ENCODE peak calls at places on chromosomes 7 and 10, in four cellular contexts. One of them, this sample, is unnamed.

GRCh38 chr10:56604624-56605023 is 243.6 kb upstream of the ZWINT start:
- DNase-seq in adrenal gland: no peak
- DNase-seq in uterus: no peak
- DNase-seq in ovary: no peak
- DNase-seq in this sample: no peak

GRCh38 chr7:76095908-76096307 is 48.0 kb downstream of the MDH2 start:
- DNase-seq in ovary: no peak
- DNase-seq in adrenal gland: no peak
- DNase-seq in uterus: no peak
- DNase-seq in this sample: no peak

GRCh38 chr10:52571018-52571417 is 201.6 kb downstream of the MBL2 start:
- DNase-seq in adrenal gland: no peak
- DNase-seq in ovary: no peak
- DNase-seq in uterus: no peak
- DNase-seq in this sample: no peak

GRCh38 chr7:119281181-119281846 is 991.7 kb upstream of the KCND2 start:
- DNase-seq in adrenal gland: no peak
- DNase-seq in ovary: no peak
- DNase-seq in uterus: no peak
- DNase-seq in this sample: no peak

GRCh38 chr10:67923551-67923950 is 39.1 kb downstream of the SIRT1 start:
- DNase-seq in ovary: no peak
- DNase-seq in adrenal gland: peak
- DNase-seq in uterus: no peak
- DNase-seq in this sample: no peak

GRCh38 chr10:63717089-63717715 is 196.0 kb downstream of the REEP3 start:
- DNase-seq in adrenal gland: no peak
- DNase-seq in uterus: no peak
- DNase-seq in ovary: no peak
- DNase-seq in this sample: no peak

GRCh38 chr7:282621-283020 is 7.3 kb upstream of the FOXL3 start:
- DNase-seq in adrenal gland: no peak
- DNase-seq in uterus: no peak
- DNase-seq in ovary: no peak
- DNase-seq in this sample: peak

GRCh38 chr7:156984209-156984891 is 26.1 kb downstream of the MNX1 start:
- DNase-seq in adrenal gland: no peak
- DNase-seq in uterus: no peak
- DNase-seq in ovary: no peak
- DNase-seq in this sample: no peak

GRCh38 chr7:109529712-109530111 is 960.0 kb downstream of the DNAJB9 start:
- DNase-seq in uterus: no peak
- DNase-seq in ovary: no peak
- DNase-seq in adrenal gland: no peak
- DNase-seq in this sample: no peak

GRCh38 chr7:94941844-94942632 is 34.6 kb downstream of the PPP1R9A start:
- DNase-seq in uterus: no peak
- DNase-seq in adrenal gland: no peak
- DNase-seq in ovary: no peak
- DNase-seq in this sample: no peak

GRCh38 chr10:3754727-3755439 is 30.1 kb downstream of the KLF6 start:
- DNase-seq in uterus: no peak
- DNase-seq in adrenal gland: peak
- DNase-seq in ovary: no peak
- DNase-seq in this sample: no peak

GRCh38 chr7:34260282-34260681 is 354.9 kb downstream of the BMPER start:
- DNase-seq in adrenal gland: no peak
- DNase-seq in ovary: no peak
- DNase-seq in uterus: no peak
- DNase-seq in this sample: no peak

GRCh38 chr10:21517134-21517982 is 8.1 kb downstream of the SKIDA1 start:
- DNase-seq in adrenal gland: peak
- DNase-seq in ovary: peak
- DNase-seq in uterus: peak
- DNase-seq in this sample: no peak

GRCh38 chr10:129760003-129760315 is 204.1 kb downstream of the EBF3 start:
- DNase-seq in uterus: peak
- DNase-seq in adrenal gland: no peak
- DNase-seq in ovary: no peak
- DNase-seq in this sample: peak

GRCh38 chr7:82044497-82045080 is 274.7 kb upstream of the HGF start:
- DNase-seq in ovary: peak
- DNase-seq in uterus: no peak
- DNase-seq in adrenal gland: peak
- DNase-seq in this sample: no peak

GRCh38 chr10:13001041-13001886 is at the start of gene CCDC3:
- DNase-seq in ovary: peak
- DNase-seq in adrenal gland: no peak
- DNase-seq in uterus: peak
- DNase-seq in this sample: no peak

GRCh38 chr7:143248781-143249354 is 14.4 kb upstream of the GSTK1 start:
- DNase-seq in ovary: no peak
- DNase-seq in uterus: no peak
- DNase-seq in adrenal gland: no peak
- DNase-seq in this sample: no peak

GRCh38 chr7:26367219-26367711 is 75.6 kb downstream of the SNX10 start:
- DNase-seq in uterus: no peak
- DNase-seq in adrenal gland: no peak
- DNase-seq in ovary: no peak
- DNase-seq in this sample: no peak

GRCh38 chr10:84542552-84542951 is 214.2 kb downstream of the CCSER2 start:
- DNase-seq in uterus: no peak
- DNase-seq in adrenal gland: no peak
- DNase-seq in ovary: no peak
- DNase-seq in this sample: no peak

GRCh38 chr10:18164093-18164492 is 23.9 kb downstream of the CACNB2 start:
- DNase-seq in adrenal gland: no peak
- DNase-seq in ovary: no peak
- DNase-seq in uterus: no peak
- DNase-seq in this sample: no peak

GRCh38 chr10:11403116-11403515 is 208.3 kb downstream of the USP6NL start:
- DNase-seq in ovary: no peak
- DNase-seq in adrenal gland: no peak
- DNase-seq in uterus: no peak
- DNase-seq in this sample: peak

DNA sequence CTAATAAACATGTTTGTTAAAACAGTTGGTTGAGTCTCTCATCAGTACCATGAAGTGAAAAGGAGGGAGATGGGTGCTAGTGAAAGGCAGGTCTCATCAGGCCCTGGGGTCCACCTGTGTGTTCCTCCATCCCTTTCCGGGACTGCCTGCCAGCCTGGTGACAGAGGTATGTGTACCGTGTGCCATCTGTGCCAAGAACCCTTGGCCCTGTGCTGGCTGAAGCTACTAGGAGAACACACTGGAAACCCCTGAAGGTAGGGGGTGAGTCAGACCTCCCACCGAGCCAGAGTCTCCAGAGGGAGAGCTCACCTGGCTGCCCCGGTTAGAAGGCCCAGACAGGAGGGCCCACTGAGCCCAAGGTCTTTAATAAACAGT is 2.3 kb downstream of the DDIT4 start:
- DNase-seq in adrenal gland: peak
- DNase-seq in ovary: no peak
- DNase-seq in uterus: no peak
- DNase-seq in this sample: no peak
- H3K27ac ChIP-seq in adrenal gland: peak
- H3K27ac ChIP-seq in ovary: peak
- H3K27ac ChIP-seq in uterus: peak
- H3K27ac ChIP-seq in this sample: peak

DNA sequence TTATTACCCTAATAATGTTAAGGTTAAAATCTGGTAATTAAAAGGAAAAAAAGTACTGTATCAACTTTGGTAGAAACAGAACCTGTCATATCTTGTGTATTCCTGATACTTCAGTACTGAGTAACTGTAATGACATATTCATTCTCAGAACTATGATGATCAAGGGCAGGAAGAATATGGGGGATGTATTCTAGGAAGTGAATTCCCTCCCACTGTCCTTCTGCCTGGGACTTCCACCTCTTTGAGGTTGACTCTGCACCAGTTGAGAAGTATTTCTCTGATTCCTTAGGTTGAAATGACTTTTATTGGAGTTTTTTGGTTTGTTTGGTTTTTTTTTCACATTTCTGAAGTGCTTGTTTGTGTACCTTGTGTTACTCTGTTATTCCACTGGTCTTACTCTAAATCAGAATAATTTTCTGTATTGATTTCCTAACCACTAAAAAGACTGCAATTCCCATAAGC is 36.9 kb downstream of the WASL start:
- DNase-seq in ovary: no peak
- DNase-seq in uterus: no peak
- DNase-seq in adrenal gland: no peak
- DNase-seq in this sample: no peak
- TF ChIP-seq POLR2A in ovary: no peak
- TF ChIP-seq POLR2A in uterus: no peak
- TF ChIP-seq POLR2A in adrenal gland: no peak
- TF ChIP-seq POLR2A in this sample: no peak

GRCh38 chr10:96890172-96890513 is 58.0 kb downstream of the LCOR start:
- DNase-seq in ovary: no peak
- DNase-seq in uterus: no peak
- DNase-seq in adrenal gland: no peak
- DNase-seq in this sample: no peak
- H3K27ac ChIP-seq in ovary: no peak
- H3K27ac ChIP-seq in uterus: no peak
- H3K27ac ChIP-seq in adrenal gland: no peak
- H3K27ac ChIP-seq in this sample: no peak

GRCh38 chr10:110507303-110507702 is 9.6 kb downstream of the DUSP5 start:
- DNase-seq in ovary: no peak
- DNase-seq in adrenal gland: no peak
- DNase-seq in uterus: no peak
- DNase-seq in this sample: no peak
- TF ChIP-seq POLR2A in ovary: no peak
- TF ChIP-seq POLR2A in adrenal gland: no peak
- TF ChIP-seq POLR2A in uterus: no peak
- TF ChIP-seq POLR2A in this sample: no peak

GRCh38 chr10:32957341-32958084 is 517 bp downstream of the ITGB1 start:
- DNase-seq in uterus: peak
- DNase-seq in ovary: peak
- DNase-seq in adrenal gland: peak
- DNase-seq in this sample: peak
- H3K27ac ChIP-seq in uterus: peak
- H3K27ac ChIP-seq in ovary: peak
- H3K27ac ChIP-seq in adrenal gland: peak
- H3K27ac ChIP-seq in this sample: peak

DNA sequence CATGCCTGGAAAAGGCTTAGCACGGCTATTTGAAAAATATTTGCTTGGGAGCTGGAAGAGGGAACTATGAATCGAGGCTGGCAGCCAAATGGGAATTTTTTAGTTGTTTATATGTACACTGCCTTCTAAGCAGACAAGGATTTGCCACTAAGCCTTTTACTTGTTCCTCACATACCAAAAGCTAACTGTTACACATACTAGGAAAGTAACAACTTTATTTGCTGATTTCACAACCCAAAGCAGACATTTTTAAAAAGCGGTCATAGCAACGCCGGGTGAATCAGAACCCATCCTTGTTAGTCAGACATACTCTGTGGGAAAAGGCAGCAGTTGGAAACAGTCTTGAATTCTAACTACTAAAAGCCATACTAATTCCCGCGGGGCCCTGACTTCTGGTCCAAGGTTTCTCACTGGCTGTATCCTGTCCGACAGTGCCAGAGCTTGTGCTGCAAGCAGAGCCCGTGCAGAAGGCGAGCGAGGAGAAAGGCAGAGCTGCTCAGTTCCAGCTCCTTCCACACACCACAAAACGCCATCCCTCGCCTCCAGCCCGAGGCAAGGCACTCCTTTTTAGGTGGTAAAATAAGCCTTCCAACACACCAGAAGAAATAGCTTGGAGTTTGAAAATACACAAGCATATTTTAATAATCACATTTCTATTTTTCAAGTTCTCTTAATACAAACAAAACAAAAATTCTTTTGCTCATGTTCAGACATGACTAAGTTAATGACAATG is 89.2 kb downstream of the RNF216 start:
- DNase-seq in adrenal gland: peak
- DNase-seq in uterus: peak
- DNase-seq in ovary: peak
- DNase-seq in this sample: peak
- TF ChIP-seq POLR2A in adrenal gland: no peak
- TF ChIP-seq POLR2A in uterus: peak
- TF ChIP-seq POLR2A in ovary: no peak
- TF ChIP-seq POLR2A in this sample: no peak

This sample was measured in spleen.